ENCODE peak calls at places on chromosomes 6 and 20, in four cellular contexts. V is T-helper 1 cell; T is activated T-cell treated with anti-CD3 and anti-CD28 coated beads, Interleukin-2, amount 50 U/mL, for 48 hours; H is HCEC 1CT. O is an unnamed sample.

GRCh38 chr20:59004493-59004762 is 2.6 kb downstream of the CTSZ start:
- DNase-seq in V (peak), T (peak), H (no peak), O (no peak)

GRCh38 chr6:108771421-108771820 is 76.8 kb upstream of the ARMC2 start:
- DNase-seq in V (no peak), T (no peak), H (no peak), O (no peak)

GRCh38 chr6:32371204-32371603 is 499 bp downstream of the TSBP1 start:
- DNase-seq in V (no peak), T (no peak), H (no peak), O (no peak)

GRCh38 chr6:154565331-154565730 is 54.8 kb upstream of the CNKSR3 start:
- DNase-seq in V (no peak), T (no peak), H (no peak), O (no peak)

GRCh38 chr6:53611342-53611741 is 54.2 kb downstream of the KLHL31 start:
- DNase-seq in V (no peak), T (no peak), H (no peak), O (no peak)

GRCh38 chr20:62721511-62722197 is 13.0 kb downstream of the NTSR1 start:
- DNase-seq in V (no peak), T (no peak), H (no peak), O (no peak)

GRCh38 chr6:27757307-27757706 is 154.9 kb downstream of the OR2B2 start:
- DNase-seq in V (peak), T (peak), H (no peak), O (no peak)

GRCh38 chr6:41682056-41682477 is 43.8 kb downstream of the MDFI start:
- DNase-seq in V (peak), T (peak), H (peak), O (peak)

GRCh38 chr6:47700051-47700450 is 1.7 kb downstream of the ADGRF4 start:
- DNase-seq in V (no peak), T (no peak), H (peak), O (no peak)

GRCh38 chr20:37552415-37552814 is 24.7 kb upstream of the BLCAP start:
- DNase-seq in V (no peak), T (no peak), H (peak), O (no peak)

GRCh38 chr6:163261361-163261760 is 153.2 kb upstream of the QKI start:
- DNase-seq in V (no peak), T (no peak), H (no peak), O (no peak)

GRCh38 chr6:111573118-111573883 is 32.4 kb downstream of the TRAF3IP2 start:
- DNase-seq in V (no peak), T (no peak), H (peak), O (no peak)

GRCh38 chr6:156783958-156784357 is 6.8 kb downstream of the ARID1B start:
- DNase-seq in V (no peak), T (no peak), H (no peak), O (no peak)

GRCh38 chr6:7479801-7480266 is 61.6 kb upstream of the DSP start:
- DNase-seq in V (no peak), T (no peak), H (no peak), O (no peak)

GRCh38 chr6:31354788-31355539 is 2.0 kb downstream of the HLA-B start:
- DNase-seq in V (peak), T (peak), H (no peak), O (no peak)

O was measured in NCI-H2107.